ENCODE peak calls at places on chromosomes 11 and 22, in six cellular contexts. P is K562, H is HCT116, Q is GM12878, C is HepG2, K is SK-N-SH. L is an unnamed sample. For H3K4me1, the result is how much of the 10 kb centered on the place peaks cover.

GRCh38 chr11:111097191-111097590 is 148.3 kb upstream of the POU2AF2 start:
- DNase-seq in P (no peak), H (peak), Q (no peak), C (peak), K (no peak), L (peak)

GRCh38 chr11:33315822-33316221 is 58.6 kb downstream of the HIPK3 start:
- DNase-seq in P (no peak), H (no peak), Q (no peak), C (no peak), K (no peak), L (no peak)

GRCh38 chr11:79396674-79397073 is 44.2 kb downstream of the TENM4 start:
- DNase-seq in P (no peak), H (no peak), Q (no peak), C (no peak), K (no peak), L (no peak)

GRCh38 chr22:24235315-24235714 is 9.6 kb downstream of the GGT5 start:
- DNase-seq in P (no peak), H (no peak), Q (no peak), C (no peak), K (peak), L (no peak)

GRCh38 chr22:24727218-24727851 is 47.2 kb downstream of the PIWIL3 start:
- DNase-seq in P (peak), H (peak), Q (no peak), C (peak), K (peak), L (no peak)

GRCh38 chr11:95519912-95520311 is 269.7 kb downstream of the FAM76B start:
- DNase-seq in P (no peak), H (no peak), Q (no peak), C (no peak), K (no peak), L (no peak)

GRCh38 chr11:128181090-128181485 is 406.3 kb downstream of the ETS1 start:
- DNase-seq in P (no peak), H (no peak), Q (no peak), C (no peak), K (no peak), L (no peak)

GRCh38 chr11:113313601-113314000 is 782 bp upstream of the TTC12 start:
- DNase-seq in P (no peak), H (no peak), Q (no peak), C (no peak), K (no peak), L (no peak)

GRCh38 chr11:135027461-135027860 is 615.4 kb upstream of the B3GAT1 start:
- DNase-seq in P (peak), H (no peak), Q (no peak), C (peak), K (no peak), L (peak)

GRCh38 chr11:69367211-69367964 is 73.4 kb downstream of the MYEOV start:
- DNase-seq in P (no peak), H (no peak), Q (no peak), C (no peak), K (no peak), L (no peak)

GRCh38 chr11:67648140-67648795 is 2.3 kb downstream of the ACY3 start:
- DNase-seq in P (peak), H (peak), Q (no peak), C (peak), K (no peak), L (peak)
- TF ChIP-seq REST in P (no peak), H (no peak), Q (no peak), C (no peak), K (no peak), L (no peak)

DNA sequence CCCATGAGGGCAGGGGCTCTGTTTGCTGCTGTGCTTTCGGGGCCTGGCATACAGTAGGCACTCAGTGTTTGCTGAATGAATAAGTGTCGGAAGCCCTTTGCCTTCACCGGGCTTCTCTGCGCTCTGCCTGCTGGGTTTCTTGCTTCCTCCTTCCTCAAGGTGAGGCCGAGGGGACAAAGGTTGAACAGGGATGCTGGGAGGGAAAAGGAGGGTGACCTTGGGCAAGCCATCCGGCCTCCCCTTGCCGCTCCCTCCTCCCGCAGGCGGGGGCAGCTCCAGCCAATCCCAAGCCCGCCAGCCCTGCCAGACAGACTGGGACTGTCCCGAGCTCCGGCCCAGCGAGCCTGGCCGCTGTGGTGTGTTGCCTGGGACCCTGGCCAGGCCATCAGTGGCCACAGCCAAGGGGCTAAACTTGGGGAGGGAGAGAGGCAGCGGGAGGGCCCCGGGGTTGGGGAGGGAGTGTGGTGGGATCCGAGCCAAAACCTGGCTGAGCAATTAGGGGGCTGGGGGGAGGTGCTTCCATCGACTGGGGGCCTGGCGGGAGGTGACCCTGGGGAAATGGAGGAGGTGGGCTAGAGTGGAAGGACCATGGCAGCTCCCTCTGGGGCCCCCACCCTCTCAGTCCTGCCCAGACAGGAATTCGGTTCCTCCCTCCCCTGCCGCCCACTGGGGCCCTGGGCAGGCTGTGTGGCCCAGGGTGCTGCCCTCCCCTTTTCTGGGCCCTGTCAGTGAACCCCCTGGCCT is 3.3 kb upstream of the RCOR2 start:
- DNase-seq in P (no peak), H (no peak), Q (no peak), C (peak), K (peak), L (peak)
- H2AFZ ChIP-seq in P (peak), H (no peak), Q (no peak), C (no peak), K (no peak), L (no peak)

GRCh38 chr11:66142370-66143263 is 72.5 kb downstream of the PACS1 start:
- DNase-seq in P (no peak), H (peak), Q (no peak), C (peak), K (no peak), L (no peak)

GRCh38 chr11:66144000-66144678 is 74.1 kb downstream of the PACS1 start:
- DNase-seq in P (no peak), H (no peak), Q (no peak), C (no peak), K (no peak), L (no peak)

GRCh38 chr11:66146940-66147339 is 76.9 kb downstream of the PACS1 start:
- DNase-seq in P (no peak), H (no peak), Q (no peak), C (no peak), K (no peak), L (no peak)

GRCh38 chr11:66139817-66140216 is 69.7 kb downstream of the PACS1 start:
- DNase-seq in P (no peak), H (no peak), Q (no peak), C (no peak), K (no peak), L (no peak)

GRCh38 chr11:66143264-66143566 is 73.1 kb downstream of the PACS1 start:
- DNase-seq in P (no peak), H (no peak), Q (no peak), C (no peak), K (no peak), L (no peak)
- H3K4me1 ChIP-seq in P (under half), H (under half), Q (under half), C (half or more), K (under half), L (under half)

GRCh38 chr11:22458141-22458540 is 120.0 kb downstream of the SLC17A6 start:
- DNase-seq in P (no peak), H (no peak), Q (no peak), C (no peak), K (no peak), L (no peak)
- TF ChIP-seq REST in P (no peak), H (no peak), Q (no peak), C (no peak), K (no peak), L (no peak)

GRCh38 chr11:125062931-125063428 is at the start of gene SLC37A2:
- DNase-seq in P (no peak), H (no peak), Q (peak), C (peak), K (peak), L (peak)

GRCh38 chr11:125064070-125064469 is 965 bp downstream of the SLC37A2 start:
- DNase-seq in P (no peak), H (no peak), Q (no peak), C (no peak), K (no peak), L (no peak)

GRCh38 chr11:125062196-125062930 is 742 bp upstream of the SLC37A2 start:
- DNase-seq in P (no peak), H (no peak), Q (no peak), C (no peak), K (no peak), L (no peak)

GRCh38 chr11:125061237-125061636 is 1.9 kb upstream of the SLC37A2 start:
- DNase-seq in P (no peak), H (no peak), Q (no peak), C (peak), K (no peak), L (no peak)

DNA sequence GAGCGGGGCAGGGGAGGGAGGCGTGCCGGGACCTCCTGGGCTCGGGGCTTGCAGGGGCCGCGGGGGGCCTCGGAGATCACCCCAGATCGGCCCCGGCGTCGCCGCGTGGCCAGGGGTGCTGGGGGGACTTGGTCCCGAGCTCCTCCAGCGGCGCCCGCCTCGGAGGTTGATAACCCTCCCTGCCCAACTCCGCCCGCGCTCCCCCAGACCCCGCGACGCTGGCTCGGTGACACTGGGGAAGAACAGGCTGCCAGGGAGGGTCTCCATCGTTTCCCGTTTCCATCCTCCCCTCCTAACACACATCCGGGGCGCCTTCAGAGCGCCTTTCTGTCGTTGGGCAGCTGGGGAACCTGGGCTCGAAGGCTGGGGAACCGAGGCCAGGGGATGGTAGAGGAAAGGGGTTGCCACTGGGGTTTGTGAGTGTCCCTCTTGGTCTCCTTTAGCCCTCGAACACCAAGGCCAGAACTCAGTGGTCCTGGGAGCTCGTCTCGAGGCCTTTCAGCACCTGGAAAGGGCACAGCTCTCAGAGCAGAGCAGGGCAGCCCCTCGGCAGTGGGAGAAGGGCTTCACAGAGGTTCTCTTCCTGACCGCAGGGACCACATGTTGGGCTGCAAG is 431 bp downstream of the SLC37A2 start:
- DNase-seq in P (no peak), H (no peak), Q (no peak), C (no peak), K (no peak), L (peak)
- H2AFZ ChIP-seq in P (no peak), H (peak), Q (peak), C (peak), K (peak), L (peak)

GRCh38 chr11:65150513-65151271 is 16.4 kb upstream of the SYVN1 start:
- DNase-seq in P (peak), H (peak), Q (peak), C (peak), K (peak), L (no peak)
- H3K4me1 ChIP-seq in P (under half), H (under half), Q (under half), C (under half), K (under half), L (under half)

GRCh38 chr11:97019754-97020153 is 629.9 kb downstream of the JRKL start:
- DNase-seq in P (no peak), H (no peak), Q (no peak), C (no peak), K (no peak), L (no peak)
- TF ChIP-seq REST in P (no peak), H (no peak), Q (no peak), C (no peak), K (no peak), L (no peak)

L was measured in GM23338.